ENCODE peak calls at places on chromosomes 11 and 22, in eight cellular contexts. J is CD4-positive, alpha-beta T cell; T is cardiac muscle cell; Y is GM23338; Z is uterus; L is choroid plexus epithelial cell; E is left lung; A is neural progenitor cell. F is an unnamed sample.

GRCh38 chr22:24005201-24005600 is at the start of gene GSTT4:
- DNase-seq in J (no peak), T (peak; percentile 61), Y (no peak), Z (no peak), L (peak; percentile 27), E (peak; percentile 69), A (no peak), F (no peak)

GRCh38 chr11:131914299-131914902 is 544.0 kb downstream of the NTM start:
- DNase-seq in J (no peak), T (peak; percentile 41), Y (no peak), Z (no peak), L (peak; percentile 66), E (no peak), A (no peak), F (no peak)

GRCh38 chr11:65642014-65642671 is 4.2 kb downstream of the SIPA1 start:
- DNase-seq in J (no peak), T (no peak), Y (peak; percentile 95), Z (no peak), L (no peak), E (peak; percentile 79), A (peak; percentile 62), F (no peak)

GRCh38 chr22:25134028-25134427 is 65.6 kb upstream of the CRYBB3 start:
- DNase-seq in J (no peak), T (no peak), Y (no peak), Z (no peak), L (no peak), E (no peak), A (no peak), F (no peak)

GRCh38 chr22:27948569-27948968 is 29.5 kb upstream of the PITPNB start:
- DNase-seq in J (no peak), T (no peak), Y (no peak), Z (no peak), L (no peak), E (no peak), A (no peak), F (no peak)

GRCh38 chr11:34345012-34345804 is 12.6 kb downstream of the ABTB2 start:
- DNase-seq in J (no peak), T (peak; percentile 77), Y (no peak), Z (peak; percentile 68), L (peak; percentile 78), E (no peak), A (no peak), F (no peak)

GRCh38 chr11:92671081-92671480 is 298.4 kb upstream of the MTNR1B start:
- DNase-seq in J (no peak), T (no peak), Y (no peak), Z (no peak), L (no peak), E (no peak), A (no peak), F (no peak)

GRCh38 chr11:44727114-44727372 is 281 bp downstream of the TSPAN18 start:
- DNase-seq in J (no peak), T (no peak), Y (no peak), Z (no peak), L (no peak), E (no peak), A (no peak), F (no peak)

GRCh38 chr11:58394195-58394594 is 12.5 kb downstream of the OR5B3 start:
- DNase-seq in J (no peak), T (peak; percentile 67), Y (no peak), Z (no peak), L (peak; percentile 73), E (no peak), A (no peak), F (no peak)

GRCh38 chr22:39723899-39724351 is 153.4 kb downstream of the CACNA1I start:
- DNase-seq in J (no peak), T (peak; percentile 85), Y (no peak), Z (no peak), L (peak; percentile 78), E (no peak), A (no peak), F (no peak)

GRCh38 chr11:7353100-7353499 is 101.4 kb downstream of the SYT9 start:
- DNase-seq in J (no peak), T (peak; percentile 30), Y (peak; percentile 87), Z (no peak), L (peak; percentile 46), E (no peak), A (peak; percentile 47), F (peak; percentile 51)

GRCh38 chr22:25119609-25120008 is 80.0 kb upstream of the CRYBB3 start:
- DNase-seq in J (no peak), T (no peak), Y (no peak), Z (no peak), L (no peak), E (no peak), A (no peak), F (no peak)

GRCh38 chr11:79413258-79413657 is 27.6 kb downstream of the TENM4 start:
- DNase-seq in J (no peak), T (peak; percentile 93), Y (peak; percentile 61), Z (peak; percentile 87), L (peak; percentile 95), E (no peak), A (peak; percentile 68), F (no peak)

GRCh38 chr11:73262851-73263495 is 9.2 kb upstream of the P2RY6 start:
- DNase-seq in J (no peak), T (peak; percentile 38), Y (no peak), Z (no peak), L (peak; percentile 51), E (no peak), A (no peak), F (no peak)

GRCh38 chr22:19149047-19149883 is 827 bp downstream of the GSC2 start:
- DNase-seq in J (peak; percentile 16), T (peak; percentile 5), Y (peak; percentile 75), Z (no peak), L (no peak), E (peak; percentile 80), A (peak; percentile 67), F (no peak)

GRCh38 chr11:120873966-120874365 is 149.9 kb upstream of the TBCEL start:
- DNase-seq in J (no peak), T (no peak), Y (no peak), Z (no peak), L (no peak), E (no peak), A (no peak), F (no peak)

GRCh38 chr11:57072640-57073039 is 83.9 kb downstream of the OR5AK2 start:
- DNase-seq in J (no peak), T (peak; percentile 96), Y (no peak), Z (no peak), L (peak; percentile 95), E (no peak), A (no peak), F (no peak)

GRCh38 chr11:111731839-111732238 is 34.4 kb downstream of the PPP2R1B start:
- DNase-seq in J (no peak), T (no peak), Y (no peak), Z (no peak), L (no peak), E (no peak), A (no peak), F (no peak)

GRCh38 chr22:22380098-22381030 is 128.2 kb downstream of the ZNF280B start:
- DNase-seq in J (no peak), T (no peak), Y (peak; percentile 66), Z (no peak), L (no peak), E (no peak), A (peak; percentile 53), F (peak; percentile 57)
- TF ChIP-seq CTCF in J (no peak), T (no peak), Y (peak; percentile 53), Z (no peak), L (no peak), E (no peak), A (peak; percentile 43), F (no peak)

GRCh38 chr11:113085446-113085845 is 124.2 kb downstream of the NCAM1 start:
- DNase-seq in J (no peak), T (no peak), Y (no peak), Z (no peak), L (no peak), E (no peak), A (no peak), F (no peak)

GRCh38 chr11:113077379-113077778 is 116.2 kb downstream of the NCAM1 start:
- DNase-seq in J (no peak), T (no peak), Y (no peak), Z (no peak), L (no peak), E (no peak), A (no peak), F (no peak)

GRCh38 chr11:113084297-113084696 is 123.1 kb downstream of the NCAM1 start:
- DNase-seq in J (no peak), T (no peak), Y (no peak), Z (no peak), L (no peak), E (no peak), A (no peak), F (no peak)

GRCh38 chr11:113083571-113083970 is 122.4 kb downstream of the NCAM1 start:
- DNase-seq in J (no peak), T (no peak), Y (no peak), Z (no peak), L (no peak), E (no peak), A (no peak), F (no peak)

GRCh38 chr11:113082501-113082900 is 121.3 kb downstream of the NCAM1 start:
- DNase-seq in J (no peak), T (no peak), Y (no peak), Z (no peak), L (no peak), E (no peak), A (no peak), F (no peak)
- TF ChIP-seq CTCF in J (no peak), T (no peak), Y (no peak), Z (no peak), L (no peak), E (no peak), A (no peak), F (no peak)

GRCh38 chr11:95231126-95231880 is at the start of gene SESN3:
- DNase-seq in J (peak; percentile 96), T (peak; percentile 100), Y (peak; percentile 99), Z (peak; percentile 98), L (peak; percentile 100), E (peak; percentile 99), A (peak; percentile 100), F (peak; percentile 93)
- TF ChIP-seq CTCF in J (no peak), T (peak; percentile 15), Y (peak; percentile 16), Z (no peak), L (peak; percentile 27), E (no peak), A (no peak), F (no peak)

DNA sequence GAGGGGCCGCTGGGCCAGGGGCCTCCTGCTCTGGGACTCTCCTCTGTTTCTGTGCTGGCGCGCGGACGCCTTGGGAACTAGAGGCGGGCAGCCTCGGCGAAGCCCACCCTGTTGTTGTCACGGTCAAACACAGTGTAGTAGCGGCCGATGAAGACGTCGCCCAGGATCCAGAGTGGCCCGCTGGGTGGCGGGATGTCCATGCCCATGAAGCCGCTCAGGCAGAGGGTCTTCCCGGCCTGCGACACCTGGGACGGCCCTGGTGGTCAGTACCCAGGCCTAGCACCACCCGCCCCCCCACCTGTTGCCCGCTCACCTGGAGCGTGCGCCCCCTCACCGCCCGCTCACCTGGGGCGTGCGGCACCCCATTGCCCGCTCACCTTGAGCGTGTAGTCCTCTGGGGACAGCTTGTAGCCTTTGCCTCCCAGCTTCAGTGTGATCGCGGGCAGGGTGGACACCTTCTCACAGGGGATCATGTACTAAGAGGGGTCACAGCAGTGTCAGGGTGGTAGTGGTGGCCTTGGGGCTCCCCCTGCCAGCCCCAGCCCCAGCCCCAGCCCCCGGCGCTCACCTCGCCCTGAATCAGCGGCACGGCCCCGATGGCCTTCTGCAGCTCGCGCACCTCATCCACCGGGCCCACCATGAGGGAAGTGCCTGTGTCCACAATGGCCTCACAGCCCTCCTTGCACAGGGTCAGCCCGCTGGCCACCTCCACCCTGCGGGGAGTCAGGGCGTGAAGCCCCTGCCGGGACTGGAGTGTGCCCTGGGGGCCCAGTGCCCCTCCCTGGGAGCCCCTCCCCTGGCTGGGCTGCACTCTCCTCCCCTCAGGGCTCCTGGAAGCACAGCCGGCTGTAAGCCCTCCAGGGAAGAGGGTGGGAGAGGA is 3.3 kb upstream of the IFITM10 start:
- DNase-seq in J (no peak), T (no peak), Y (no peak), Z (no peak), L (no peak), E (peak; percentile 82), A (no peak), F (no peak)
- TF ChIP-seq CTCF in J (no peak), T (no peak), Y (no peak), Z (no peak), L (no peak), E (no peak), A (no peak), F (no peak)